ENCODE peak calls at places on chromosomes 11 and 22, in seven cellular contexts. H is foreskin keratinocyte; W is HCT116; J is CD4-positive, CD25-positive, alpha-beta regulatory T cell; B is left lung; F is naive thymus-derived CD4-positive, alpha-beta T cell; K is right lobe of liver. Y is an unnamed sample.

GRCh38 chr11:58592760-58593472 is 14.1 kb downstream of the ZFP91 start:
- ATAC-seq in H (peak; percentile 72), W (peak; percentile 30), J (peak; percentile 64), B (no peak), F (peak; percentile 37), K (peak; percentile 87), Y (no peak)

GRCh38 chr22:21927174-21927823 is 25.3 kb downstream of the PPM1F start:
- ATAC-seq in H (no peak), W (no peak), J (no peak), B (no peak), F (no peak), K (no peak), Y (no peak)

GRCh38 chr11:61727401-61727811 is 25.0 kb upstream of the MYRF start:
- ATAC-seq in H (no peak), W (no peak), J (no peak), B (no peak), F (no peak), K (no peak), Y (no peak)

GRCh38 chr11:80886684-80887083 is 1445.9 kb upstream of the TENM4 start:
- ATAC-seq in H (no peak), W (no peak), J (no peak), B (no peak), F (no peak), K (no peak), Y (no peak)

GRCh38 chr11:94934362-94934761 is 39.0 kb downstream of the CWC15 start:
- ATAC-seq in H (peak; percentile 50), W (no peak), J (no peak), B (peak; percentile 14), F (peak; percentile 42), K (peak; percentile 19), Y (no peak)

GRCh38 chr11:114134870-114135269 is 75.4 kb downstream of the ZBTB16 start:
- ATAC-seq in H (peak; percentile 28), W (no peak), J (no peak), B (peak; percentile 42), F (no peak), K (no peak), Y (no peak)

GRCh38 chr11:102225689-102226562 is 91.4 kb upstream of the BIRC3 start:
- ATAC-seq in H (peak; percentile 47), W (peak; percentile 51), J (no peak), B (peak; percentile 36), F (no peak), K (no peak), Y (peak; percentile 21)

GRCh38 chr11:68313574-68314202 is 1.3 kb downstream of the LRP5 start:
- ATAC-seq in H (peak; percentile 13), W (no peak), J (no peak), B (peak; percentile 18), F (no peak), K (peak; percentile 4), Y (no peak)